ENCODE peak calls at places on chromosomes 11 and 22, in seven cellular contexts. B is PC-9, D is IMR-90, A is fibroblast of the aortic adventitia, E is NB4, S is foreskin fibroblast, L is HCT116. P is an unnamed sample.

GRCh38 chr11:74205181-74205580 is 34.1 kb downstream of the PPME1 start:
- DNase-seq in E (no peak), B (no peak), L (no peak), A (no peak), S (no peak), D (no peak), P (no peak)

GRCh38 chr11:2201542-2201941 is 29.9 kb upstream of the TH start:
- DNase-seq in L (no peak), D (no peak), A (no peak), B (no peak), S (no peak), E (no peak), P (no peak)

GRCh38 chr11:118304227-118304808 is at the start of gene CD3E:
- DNase-seq in A (no peak), S (no peak), B (no peak), L (no peak), E (no peak), D (no peak), P (no peak)

GRCh38 chr22:36510384-36510783 is 3.5 kb upstream of the FOXRED2 start:
- DNase-seq in S (no peak), A (no peak), E (peak), B (no peak), D (no peak), L (no peak), P (no peak)

GRCh38 chr11:1208361-1209261 is 14.3 kb upstream of the MUC5B start:
- DNase-seq in E (no peak), L (no peak), B (no peak), D (no peak), S (no peak), A (no peak), P (no peak)

GRCh38 chr11:130516868-130517505 is 68.5 kb downstream of the ADAMTS15 start:
- DNase-seq in S (no peak), A (no peak), E (no peak), D (no peak), B (no peak), L (no peak), P (no peak)

GRCh38 chr11:131796541-131796940 is 426.1 kb downstream of the NTM start:
- DNase-seq in D (no peak), L (no peak), A (no peak), B (no peak), S (no peak), E (no peak), P (no peak)

GRCh38 chr11:85595285-85595884 is 31.8 kb downstream of the DLG2 start:
- DNase-seq in E (peak), S (peak), L (peak), B (no peak), D (peak), A (peak), P (peak)

GRCh38 chr11:132595711-132596111 is 936.6 kb downstream of the OPCML start:
- DNase-seq in A (no peak), D (peak), B (no peak), L (no peak), E (no peak), S (peak), P (no peak)

GRCh38 chr11:64810891-64811272 is 531 bp upstream of the MEN1 start:
- DNase-seq in B (no peak), D (no peak), E (no peak), L (no peak), A (no peak), S (no peak), P (no peak)

GRCh38 chr11:59142530-59143507 is at the start of gene FAM111A:
- DNase-seq in D (peak), B (peak), E (peak), S (peak), A (peak), L (peak), P (peak)

GRCh38 chr22:41532908-41533825 is 11.1 kb downstream of the POLR3H start:
- DNase-seq in B (no peak), L (no peak), S (peak), D (peak), A (peak), E (peak), P (peak)

GRCh38 chr11:44627911-44628729 is 62.7 kb downstream of the CD82 start:
- DNase-seq in E (no peak), S (peak), A (peak), D (peak), B (no peak), L (no peak), P (peak)

GRCh38 chr22:39592104-39593060 is 21.8 kb downstream of the CACNA1I start:
- DNase-seq in B (peak), L (peak), E (no peak), D (peak), S (peak), A (peak), P (no peak)

GRCh38 chr11:126194121-126194543 is 17.3 kb downstream of the RPUSD4 start:
- DNase-seq in L (no peak), A (peak), D (peak), S (peak), E (peak), B (peak), P (no peak)

GRCh38 chr11:122879785-122880184 is 2.8 kb upstream of the JHY start:
- DNase-seq in E (no peak), S (no peak), D (no peak), A (no peak), L (no peak), B (no peak), P (no peak)

GRCh38 chr22:20200411-20200810 is 49.6 kb upstream of the CCDC188 start:
- DNase-seq in L (no peak), E (no peak), A (no peak), D (no peak), B (no peak), S (no peak), P (no peak)

GRCh38 chr11:106077609-106078517 is at the start of gene AASDHPPT:
- DNase-seq in B (no peak), S (peak), D (peak), E (peak), L (peak), A (peak), P (no peak)

GRCh38 chr11:130675917-130676316 is 227.5 kb downstream of the ADAMTS15 start:
- DNase-seq in L (no peak), A (no peak), D (no peak), E (no peak), B (no peak), S (no peak), P (no peak)

GRCh38 chr22:23521442-23522113 is 58.5 kb downstream of the IGLL1 start:
- DNase-seq in E (peak), S (peak), A (peak), D (peak), L (peak), B (peak), P (peak)

GRCh38 chr11:111303476-111303875 is 5.1 kb downstream of the POU2AF3 start:
- DNase-seq in E (no peak), B (peak), L (no peak), S (no peak), D (no peak), A (peak), P (no peak)

GRCh38 chr11:8090756-8091155 is 9.7 kb downstream of the TUB start:
- DNase-seq in E (peak), L (peak), S (peak), A (peak), D (no peak), B (no peak), P (peak)

GRCh38 chr11:7573558-7574296 is 59.9 kb downstream of the PPFIBP2 start:
- DNase-seq in E (no peak), S (no peak), A (no peak), L (no peak), B (peak), D (no peak), P (no peak)

GRCh38 chr11:116375221-116375620 is 397.6 kb downstream of the BUD13 start:
- DNase-seq in L (no peak), S (no peak), D (no peak), A (no peak), B (no peak), E (no peak), P (no peak)

GRCh38 chr11:22624742-22625447 is 728 bp downstream of the FANCF start:
- DNase-seq in B (no peak), D (peak), A (peak), E (peak), S (peak), L (peak), P (peak)

GRCh38 chr22:22603470-22603947 is 40.9 kb upstream of the GGTLC2 start:
- DNase-seq in A (no peak), B (no peak), E (no peak), D (no peak), L (no peak), S (no peak), P (no peak)

GRCh38 chr22:30802202-30803166 is 107.8 kb downstream of the OSBP2 start:
- DNase-seq in E (peak), D (peak), A (peak), B (peak), S (peak), L (peak), P (peak)
- TF ChIP-seq CTCF in E (no peak), D (peak), A (peak), B (no peak), S (peak), L (peak), P (no peak)

GRCh38 chr11:76424891-76425290 is 19.9 kb upstream of the EMSY start:
- DNase-seq in E (no peak), S (no peak), B (no peak), L (no peak), A (no peak), D (no peak), P (no peak)

GRCh38 chr11:76424379-76424778 is 20.4 kb upstream of the EMSY start:
- DNase-seq in L (no peak), S (no peak), A (no peak), D (no peak), E (no peak), B (no peak), P (peak)

GRCh38 chr11:76415073-76415472 is 29.7 kb upstream of the EMSY start:
- DNase-seq in D (no peak), S (no peak), E (no peak), B (no peak), A (no peak), L (no peak), P (no peak)

GRCh38 chr11:76419896-76420295 is 24.9 kb upstream of the EMSY start:
- DNase-seq in E (peak), B (no peak), A (no peak), S (no peak), L (no peak), D (no peak), P (peak)
- TF ChIP-seq CTCF in E (peak), B (peak), A (peak), S (no peak), L (peak), D (peak), P (peak)

GRCh38 chr22:27627444-27627833 is 174.1 kb downstream of the MN1 start:
- DNase-seq in E (peak), B (no peak), S (no peak), L (peak), D (no peak), A (no peak), P (no peak)
- TF ChIP-seq CTCF in E (peak), B (no peak), S (peak), L (peak), D (no peak), A (no peak), P (no peak)

DNA sequence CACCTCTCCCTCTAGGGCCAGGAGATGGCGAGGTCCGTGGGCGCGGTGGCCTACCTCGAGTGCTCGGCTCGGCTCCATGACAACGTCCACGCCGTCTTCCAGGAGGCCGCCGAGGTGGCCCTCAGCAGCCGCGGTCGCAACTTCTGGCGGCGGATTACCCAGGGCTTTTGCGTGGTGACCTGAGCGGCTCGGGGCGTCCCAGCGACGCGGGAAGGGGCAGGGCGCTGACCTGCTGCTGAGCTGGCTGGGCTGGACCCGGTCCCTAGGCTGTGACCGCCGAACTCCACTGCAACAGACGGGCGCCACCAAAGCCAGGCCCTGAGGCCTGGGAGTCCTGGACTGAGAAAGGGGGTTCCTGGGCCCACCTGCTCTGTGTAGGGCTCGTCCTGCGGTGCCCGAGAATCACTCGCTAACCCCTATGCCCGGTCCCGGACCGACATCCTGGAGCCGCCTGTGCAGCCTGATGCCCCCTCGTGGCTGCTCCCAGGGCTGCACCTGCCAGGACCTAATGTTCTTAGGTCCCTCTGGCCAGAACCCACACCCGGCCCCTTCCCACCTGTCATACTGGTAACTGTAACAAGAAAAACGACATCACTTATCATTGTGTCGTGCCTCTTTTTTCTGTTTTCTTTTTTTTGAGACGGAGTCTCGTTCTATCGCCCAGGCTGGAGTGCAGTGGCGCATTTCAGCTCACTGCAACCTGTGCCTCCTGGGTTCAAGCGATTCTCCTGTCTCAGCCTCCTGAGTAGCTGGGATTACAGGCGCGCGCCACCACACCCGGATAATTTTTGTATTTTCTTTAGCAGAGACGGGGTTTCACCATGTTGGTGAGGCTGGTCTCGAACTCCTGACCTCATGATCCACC is 15.0 kb downstream of the RHOD start:
- DNase-seq in L (no peak), A (peak), D (peak), B (no peak), E (peak), S (peak), P (peak)
- TF ChIP-seq CTCF in L (peak), A (peak), D (peak), B (peak), E (peak), S (peak), P (peak)

DNA sequence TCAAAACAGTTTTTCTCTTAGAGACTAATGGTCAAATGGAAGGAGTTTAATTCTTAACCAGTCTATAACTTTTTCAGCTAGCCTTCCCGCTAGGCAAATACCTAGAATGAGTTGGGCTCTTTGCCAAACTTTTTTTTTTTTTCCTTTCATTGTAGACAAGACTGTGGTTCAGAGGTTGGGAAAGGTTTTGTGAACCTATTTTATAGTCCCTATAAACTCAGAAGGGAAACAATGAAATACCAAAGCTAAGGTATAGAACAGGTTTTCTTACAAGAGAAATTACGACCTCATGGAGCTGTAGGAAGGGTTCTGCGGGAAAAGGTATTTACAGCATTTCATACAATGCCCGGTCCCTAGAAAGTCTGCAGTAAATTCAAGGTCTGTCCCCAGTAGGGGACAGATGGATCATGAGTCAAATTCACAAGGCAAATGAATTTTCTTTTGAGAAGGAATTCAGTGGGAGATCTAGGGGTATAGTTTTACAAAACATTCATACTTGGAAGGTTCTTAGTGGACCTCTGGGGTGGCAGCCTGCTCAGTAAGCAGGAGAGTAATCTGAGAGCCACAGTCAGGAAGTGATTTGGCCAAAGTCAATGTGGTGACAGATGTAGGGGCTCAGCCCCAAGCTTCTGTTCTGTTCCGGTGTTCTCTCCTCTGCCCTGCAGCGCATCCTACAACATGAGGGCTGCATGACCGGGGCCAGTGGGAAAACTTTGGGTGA is 146.8 kb downstream of the DBX1 start:
- DNase-seq in L (no peak), E (no peak), D (peak), A (peak), S (peak), B (no peak), P (no peak)
- TF ChIP-seq CTCF in L (no peak), E (no peak), D (no peak), A (no peak), S (no peak), B (no peak), P (no peak)

DNA sequence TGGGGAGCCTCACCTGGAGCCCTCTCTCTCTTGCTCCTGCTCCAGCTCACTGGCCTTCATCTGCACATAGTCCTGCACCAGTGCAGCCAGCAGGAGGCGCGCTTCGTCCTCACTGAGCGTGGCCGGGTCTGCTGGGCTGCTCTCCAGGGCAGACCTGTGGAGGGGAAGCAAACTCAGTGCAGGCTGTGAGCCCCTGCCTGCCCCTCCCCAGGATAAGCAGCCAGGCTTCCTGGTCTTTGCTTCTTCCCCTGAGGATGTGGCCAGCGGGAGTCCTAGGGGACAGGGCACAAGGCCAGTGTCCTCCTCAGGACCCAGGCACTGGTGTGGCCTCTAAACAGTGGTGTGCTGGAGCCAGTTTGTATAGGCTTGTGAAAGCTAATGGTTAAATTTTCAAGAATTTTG is 2.2 kb downstream of the CALCA start:
- DNase-seq in D (peak), S (peak), L (peak), E (peak), A (peak), B (peak), P (peak)
- TF ChIP-seq CTCF in D (peak), S (peak), L (peak), E (peak), A (peak), B (peak), P (peak)

GRCh38 chr22:45731798-45732495 is 60.3 kb downstream of the ATXN10 start:
- DNase-seq in B (no peak), L (no peak), E (peak), S (peak), D (peak), A (peak), P (no peak)
- TF ChIP-seq CTCF in B (peak), L (peak), E (peak), S (peak), D (peak), A (peak), P (no peak)

DNA sequence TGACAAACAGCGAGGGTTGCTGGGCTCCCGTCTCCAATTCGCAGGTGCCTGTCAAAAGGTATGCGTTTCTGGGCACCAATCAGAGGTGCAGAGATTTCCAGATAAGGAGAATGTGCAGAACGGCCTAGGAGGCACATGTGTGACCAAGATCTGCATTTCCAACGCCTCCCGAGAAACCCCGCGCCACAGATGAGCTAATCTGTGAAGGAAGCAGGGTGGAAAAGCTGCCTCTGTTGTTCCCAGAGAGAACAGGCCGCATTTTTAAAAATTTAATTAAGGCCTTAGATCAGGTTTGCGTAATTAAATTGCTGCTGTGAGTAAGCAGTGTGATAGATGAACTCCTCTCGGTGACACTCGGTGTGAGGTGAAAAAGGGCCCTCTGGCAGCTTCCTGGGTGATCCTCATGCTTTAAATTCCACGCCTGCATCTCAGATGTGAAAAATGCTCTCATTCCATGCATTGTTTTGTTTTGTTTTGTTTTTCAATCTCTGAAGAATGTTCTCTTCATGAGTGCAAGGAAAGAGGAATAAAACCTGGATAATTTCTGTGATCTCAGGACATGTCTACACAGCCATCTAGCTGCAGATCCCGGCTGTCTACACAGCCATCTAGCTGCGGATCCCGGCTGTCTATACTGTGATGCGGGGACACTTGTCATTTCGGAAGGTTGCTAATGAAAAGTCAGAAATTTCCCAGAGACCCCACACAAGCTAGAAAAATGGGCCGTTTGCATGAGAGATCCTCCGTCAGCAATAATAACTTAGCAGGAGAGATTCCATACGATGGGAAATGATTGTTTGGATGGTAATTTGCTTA is 1398.9 kb downstream of the BRD1 start:
- DNase-seq in E (no peak), A (no peak), L (no peak), B (no peak), D (no peak), S (no peak), P (no peak)
- TF ChIP-seq CTCF in E (no peak), A (no peak), L (no peak), B (no peak), D (no peak), S (no peak), P (no peak)

P was measured in GM13976.